ENCODE peak calls at places on chromosomes 3 and 15, in four cellular contexts. C is K562, F is HepG2, N is GM12878. A is an unnamed sample.

GRCh38 chr3:56119575-56120349 is 348.5 kb downstream of the ERC2 start:
- DNase-seq in C (no peak), F (no peak), N (no peak), A (no peak)

GRCh38 chr3:94158461-94158860 is 95.6 kb downstream of the NSUN3 start:
- DNase-seq in C (no peak), F (no peak), N (no peak), A (no peak)

GRCh38 chr3:62370112-62371031 is 3.0 kb downstream of the FEZF2 start:
- DNase-seq in C (no peak), F (no peak), N (no peak), A (no peak)

GRCh38 chr3:50380375-50381085 is 21.2 kb upstream of the TMEM115 start:
- DNase-seq in C (no peak), F (no peak), N (no peak), A (no peak)

GRCh38 chr3:95911767-95912166 is 902.6 kb upstream of the EPHA6 start:
- DNase-seq in C (no peak), F (no peak), N (no peak), A (no peak)

GRCh38 chr15:40330368-40330836 is 6.9 kb downstream of the INAFM2 start:
- DNase-seq in C (peak; percentile 74), F (no peak), N (no peak), A (no peak)

GRCh38 chr3:133124511-133124910 is 86.3 kb downstream of the TMEM108 start:
- DNase-seq in C (no peak), F (no peak), N (no peak), A (no peak)

GRCh38 chr15:22939051-22939450 is 41.1 kb downstream of the CYFIP1 start:
- DNase-seq in C (no peak), F (no peak), N (no peak), A (no peak)

GRCh38 chr3:39142067-39142466 is 11.3 kb downstream of the CSRNP1 start:
- DNase-seq in C (no peak), F (no peak), N (no peak), A (no peak)

GRCh38 chr3:128280466-128281455 is 127.5 kb downstream of the EEFSEC start:
- DNase-seq in C (no peak), F (no peak), N (no peak), A (no peak)

GRCh38 chr15:83659011-83659811 is 5.3 kb downstream of the ADAMTSL3 start:
- DNase-seq in C (no peak), F (peak; percentile 10), N (no peak), A (no peak)

GRCh38 chr3:122572940-122573412 is 4.5 kb upstream of the PARP15 start:
- DNase-seq in C (no peak), F (peak; percentile 88), N (peak; percentile 77), A (no peak)

GRCh38 chr15:60673918-60674558 is 195.1 kb upstream of the ICE2 start:
- DNase-seq in C (no peak), F (peak; percentile 13), N (no peak), A (peak; percentile 15)

DNA sequence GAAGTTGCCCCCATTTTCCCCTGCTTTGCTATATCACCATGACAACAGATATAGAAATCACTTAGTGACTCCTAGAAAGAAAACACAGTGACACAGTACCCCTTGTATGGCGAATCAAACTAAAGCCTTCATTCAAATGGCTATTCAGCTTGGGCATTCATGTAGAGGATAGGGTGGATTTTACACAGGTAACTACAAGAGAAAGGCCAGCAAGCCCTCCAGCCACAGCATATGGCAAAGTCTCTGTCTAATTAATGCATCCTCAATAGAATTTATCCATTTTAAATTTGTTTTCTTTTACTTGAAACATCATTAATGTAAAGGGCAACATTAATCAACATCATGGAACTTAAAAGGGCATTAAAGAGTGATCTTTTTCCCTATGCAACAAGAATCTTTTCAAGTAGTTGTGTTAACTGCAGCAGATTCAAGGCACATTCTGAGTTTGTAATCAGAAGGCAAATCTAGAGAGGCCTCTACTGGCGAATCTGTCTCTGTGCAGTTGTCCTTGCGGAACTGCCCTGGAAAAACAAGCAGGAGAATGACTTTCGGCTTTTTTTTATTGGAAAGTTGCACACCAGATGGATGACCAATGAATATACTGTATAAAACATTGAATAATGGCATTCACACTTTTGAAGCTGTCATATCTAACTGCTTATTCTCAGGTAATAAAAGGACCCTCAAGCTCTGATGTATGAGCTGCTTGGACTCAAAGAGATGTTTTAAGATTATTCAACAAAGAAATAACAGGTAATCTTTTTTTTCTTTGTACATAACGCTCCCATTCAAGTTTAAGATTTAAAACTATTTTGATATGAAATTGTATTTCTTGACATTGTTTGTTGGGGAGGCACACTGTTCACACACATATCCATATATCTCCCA is 621.6 kb upstream of the AGTR1 start:
- DNase-seq in C (no peak), F (peak; percentile 16), N (no peak), A (peak; percentile 40)
- TF ChIP-seq SP1 in C (no peak), F (no peak), N (no peak), A (no peak)

GRCh38 chr3:69772152-69772867 is 33.0 kb downstream of the MITF start:
- DNase-seq in C (no peak), F (no peak), N (no peak), A (no peak)

GRCh38 chr3:69768436-69768835 is 29.2 kb downstream of the MITF start:
- DNase-seq in C (no peak), F (no peak), N (no peak), A (no peak)

GRCh38 chr3:69770219-69770618 is 31.0 kb downstream of the MITF start:
- DNase-seq in C (no peak), F (no peak), N (no peak), A (no peak)

GRCh38 chr3:69774029-69774428 is 34.8 kb downstream of the MITF start:
- DNase-seq in C (no peak), F (no peak), N (no peak), A (no peak)

GRCh38 chr3:69770976-69771634 is 31.8 kb downstream of the MITF start:
- DNase-seq in C (no peak), F (no peak), N (no peak), A (no peak)
- TF ChIP-seq FOXK2 in C (no peak), F (no peak), N (no peak), A (no peak)

GRCh38 chr15:67024322-67024997 is 40.9 kb upstream of the SMAD3 start:
- DNase-seq in C (peak; percentile 63), F (peak; percentile 77), N (peak; percentile 16), A (peak; percentile 36)
- TF ChIP-seq SP1 in C (peak; percentile 8), F (no peak), N (no peak), A (no peak)

GRCh38 chr3:100159564-100160153 is 45.4 kb upstream of the FILIP1L start:
- DNase-seq in C (no peak), F (no peak), N (no peak), A (no peak)
- TF ChIP-seq FOXK2 in C (no peak), F (no peak), N (no peak), A (no peak)

A was measured in HEK293T.